ENCODE peak calls at places on chromosomes 16 and 17, in eight cellular contexts. One of them, this sample, is unnamed.

GRCh38 chr16:19299565-19299964 is 14.0 kb downstream of the CLEC19A start:
- DNase-seq in spleen: no peak
- DNase-seq in mesenchymal stem cell: no peak
- DNase-seq in mucosa of descending colon: no peak
- DNase-seq in HAP-1: no peak
- DNase-seq in fibroblast of the aortic adventitia: no peak
- DNase-seq in IMR-90: no peak
- DNase-seq in CD4-positive, CD25-positive, alpha-beta regulatory T cell: no peak
- DNase-seq in this sample: no peak

GRCh38 chr17:81735181-81736102 is 23.4 kb downstream of the SLC25A10 start:
- DNase-seq in HAP-1: no peak
- DNase-seq in mucosa of descending colon: peak; percentile 75
- DNase-seq in mesenchymal stem cell: peak; percentile 45
- DNase-seq in CD4-positive, CD25-positive, alpha-beta regulatory T cell: no peak
- DNase-seq in IMR-90: peak; percentile 33
- DNase-seq in spleen: peak; percentile 87
- DNase-seq in fibroblast of the aortic adventitia: peak; percentile 52
- DNase-seq in this sample: no peak

GRCh38 chr16:9135797-9136196 is 44.4 kb downstream of the HAPSTR1 start:
- DNase-seq in fibroblast of the aortic adventitia: no peak
- DNase-seq in CD4-positive, CD25-positive, alpha-beta regulatory T cell: no peak
- DNase-seq in mucosa of descending colon: no peak
- DNase-seq in IMR-90: no peak
- DNase-seq in mesenchymal stem cell: no peak
- DNase-seq in spleen: peak; percentile 76
- DNase-seq in HAP-1: no peak
- DNase-seq in this sample: no peak

GRCh38 chr16:53945996-53946395 is 242.0 kb downstream of the FTO start:
- DNase-seq in HAP-1: peak; percentile 50
- DNase-seq in CD4-positive, CD25-positive, alpha-beta regulatory T cell: no peak
- DNase-seq in mucosa of descending colon: no peak
- DNase-seq in IMR-90: peak; percentile 64
- DNase-seq in spleen: no peak
- DNase-seq in fibroblast of the aortic adventitia: peak; percentile 77
- DNase-seq in mesenchymal stem cell: peak; percentile 68
- DNase-seq in this sample: peak; percentile 25

GRCh38 chr16:5007256-5007655 is 26.5 kb downstream of the NAGPA start:
- DNase-seq in spleen: no peak
- DNase-seq in fibroblast of the aortic adventitia: no peak
- DNase-seq in IMR-90: no peak
- DNase-seq in mucosa of descending colon: no peak
- DNase-seq in mesenchymal stem cell: no peak
- DNase-seq in CD4-positive, CD25-positive, alpha-beta regulatory T cell: no peak
- DNase-seq in HAP-1: no peak
- DNase-seq in this sample: no peak

GRCh38 chr17:57954421-57955182 is 610 bp downstream of the CUEDC1 start:
- DNase-seq in HAP-1: peak; percentile 86
- DNase-seq in spleen: peak; percentile 79
- DNase-seq in mucosa of descending colon: peak; percentile 77
- DNase-seq in IMR-90: peak; percentile 46
- DNase-seq in mesenchymal stem cell: peak; percentile 74
- DNase-seq in CD4-positive, CD25-positive, alpha-beta regulatory T cell: no peak
- DNase-seq in fibroblast of the aortic adventitia: peak; percentile 65
- DNase-seq in this sample: no peak

GRCh38 chr17:19769946-19770652 is 22.0 kb upstream of the ALDH3A1 start:
- DNase-seq in fibroblast of the aortic adventitia: peak; percentile 54
- DNase-seq in CD4-positive, CD25-positive, alpha-beta regulatory T cell: no peak
- DNase-seq in HAP-1: no peak
- DNase-seq in mucosa of descending colon: no peak
- DNase-seq in mesenchymal stem cell: peak; percentile 56
- DNase-seq in IMR-90: peak; percentile 70
- DNase-seq in spleen: no peak
- DNase-seq in this sample: no peak

GRCh38 chr17:19787733-19788357 is 39.7 kb upstream of the ALDH3A1 start:
- DNase-seq in HAP-1: no peak
- DNase-seq in mucosa of descending colon: no peak
- DNase-seq in spleen: no peak
- DNase-seq in mesenchymal stem cell: no peak
- DNase-seq in CD4-positive, CD25-positive, alpha-beta regulatory T cell: no peak
- DNase-seq in IMR-90: peak; percentile 6
- DNase-seq in fibroblast of the aortic adventitia: no peak
- DNase-seq in this sample: no peak

GRCh38 chr17:51508048-51508447 is 247.7 kb downstream of the UTP18 start:
- DNase-seq in CD4-positive, CD25-positive, alpha-beta regulatory T cell: no peak
- DNase-seq in mucosa of descending colon: no peak
- DNase-seq in spleen: no peak
- DNase-seq in IMR-90: no peak
- DNase-seq in HAP-1: no peak
- DNase-seq in mesenchymal stem cell: no peak
- DNase-seq in fibroblast of the aortic adventitia: no peak
- DNase-seq in this sample: no peak

GRCh38 chr17:79852748-79853147 is 13.5 kb upstream of the CBX4 start:
- DNase-seq in mucosa of descending colon: no peak
- DNase-seq in IMR-90: peak; percentile 52
- DNase-seq in spleen: no peak
- DNase-seq in mesenchymal stem cell: peak; percentile 67
- DNase-seq in CD4-positive, CD25-positive, alpha-beta regulatory T cell: no peak
- DNase-seq in fibroblast of the aortic adventitia: peak; percentile 69
- DNase-seq in HAP-1: no peak
- DNase-seq in this sample: no peak

GRCh38 chr17:5785343-5785742 is 201.0 kb upstream of the NLRP1 start:
- DNase-seq in mesenchymal stem cell: peak; percentile 73
- DNase-seq in fibroblast of the aortic adventitia: peak; percentile 19
- DNase-seq in spleen: no peak
- DNase-seq in CD4-positive, CD25-positive, alpha-beta regulatory T cell: no peak
- DNase-seq in HAP-1: no peak
- DNase-seq in mucosa of descending colon: no peak
- DNase-seq in IMR-90: peak; percentile 76
- DNase-seq in this sample: no peak

GRCh38 chr16:57892041-57892440 is 78.9 kb downstream of the CNGB1 start:
- DNase-seq in CD4-positive, CD25-positive, alpha-beta regulatory T cell: no peak
- DNase-seq in fibroblast of the aortic adventitia: peak; percentile 74
- DNase-seq in HAP-1: no peak
- DNase-seq in mesenchymal stem cell: peak; percentile 21
- DNase-seq in IMR-90: peak; percentile 69
- DNase-seq in mucosa of descending colon: no peak
- DNase-seq in spleen: no peak
- DNase-seq in this sample: no peak

GRCh38 chr16:14011006-14011405 is 60.1 kb upstream of the MRTFB start:
- DNase-seq in IMR-90: no peak
- DNase-seq in mesenchymal stem cell: no peak
- DNase-seq in CD4-positive, CD25-positive, alpha-beta regulatory T cell: no peak
- DNase-seq in mucosa of descending colon: no peak
- DNase-seq in fibroblast of the aortic adventitia: no peak
- DNase-seq in HAP-1: no peak
- DNase-seq in spleen: no peak
- DNase-seq in this sample: no peak

GRCh38 chr16:14004719-14005315 is 66.3 kb upstream of the MRTFB start:
- DNase-seq in HAP-1: no peak
- DNase-seq in mucosa of descending colon: no peak
- DNase-seq in spleen: no peak
- DNase-seq in CD4-positive, CD25-positive, alpha-beta regulatory T cell: no peak
- DNase-seq in fibroblast of the aortic adventitia: no peak
- DNase-seq in IMR-90: no peak
- DNase-seq in mesenchymal stem cell: no peak
- DNase-seq in this sample: no peak

GRCh38 chr16:14005335-14005734 is 65.8 kb upstream of the MRTFB start:
- DNase-seq in CD4-positive, CD25-positive, alpha-beta regulatory T cell: no peak
- DNase-seq in fibroblast of the aortic adventitia: no peak
- DNase-seq in mesenchymal stem cell: no peak
- DNase-seq in IMR-90: no peak
- DNase-seq in spleen: no peak
- DNase-seq in HAP-1: no peak
- DNase-seq in mucosa of descending colon: no peak
- DNase-seq in this sample: no peak

GRCh38 chr16:14004031-14004718 is 66.9 kb upstream of the MRTFB start:
- DNase-seq in spleen: no peak
- DNase-seq in fibroblast of the aortic adventitia: no peak
- DNase-seq in IMR-90: no peak
- DNase-seq in HAP-1: no peak
- DNase-seq in mucosa of descending colon: no peak
- DNase-seq in mesenchymal stem cell: no peak
- DNase-seq in CD4-positive, CD25-positive, alpha-beta regulatory T cell: no peak
- DNase-seq in this sample: no peak

GRCh38 chr16:14007460-14007859 is 63.7 kb upstream of the MRTFB start:
- DNase-seq in spleen: no peak
- DNase-seq in IMR-90: peak; percentile 92
- DNase-seq in HAP-1: no peak
- DNase-seq in mucosa of descending colon: no peak
- DNase-seq in mesenchymal stem cell: no peak
- DNase-seq in CD4-positive, CD25-positive, alpha-beta regulatory T cell: no peak
- DNase-seq in fibroblast of the aortic adventitia: peak; percentile 60
- DNase-seq in this sample: no peak
- H3K4me3 ChIP-seq in spleen: no peak overlapping the region
- H3K4me3 ChIP-seq in IMR-90: no peak overlapping the region
- H3K4me3 ChIP-seq in HAP-1: no peak overlapping the region
- H3K4me3 ChIP-seq in mucosa of descending colon: no peak overlapping the region
- H3K4me3 ChIP-seq in mesenchymal stem cell: no peak overlapping the region
- H3K4me3 ChIP-seq in CD4-positive, CD25-positive, alpha-beta regulatory T cell: no peak overlapping the region
- H3K4me3 ChIP-seq in fibroblast of the aortic adventitia: no peak overlapping the region
- H3K4me3 ChIP-seq in this sample: no peak overlapping the region

GRCh38 chr16:68909099-68909733 is 65.9 kb downstream of the TANGO6 start:
- DNase-seq in IMR-90: peak; percentile 55
- DNase-seq in HAP-1: no peak
- DNase-seq in mucosa of descending colon: no peak
- DNase-seq in spleen: no peak
- DNase-seq in mesenchymal stem cell: peak; percentile 19
- DNase-seq in CD4-positive, CD25-positive, alpha-beta regulatory T cell: no peak
- DNase-seq in fibroblast of the aortic adventitia: no peak
- DNase-seq in this sample: no peak

GRCh38 chr16:68902376-68903345 is 59.3 kb downstream of the TANGO6 start:
- DNase-seq in spleen: no peak
- DNase-seq in IMR-90: peak; percentile 63
- DNase-seq in mesenchymal stem cell: peak; percentile 48
- DNase-seq in fibroblast of the aortic adventitia: peak; percentile 74
- DNase-seq in mucosa of descending colon: no peak
- DNase-seq in HAP-1: peak; percentile 42
- DNase-seq in CD4-positive, CD25-positive, alpha-beta regulatory T cell: no peak
- DNase-seq in this sample: peak; percentile 55

GRCh38 chr16:68908000-68908313 is 64.6 kb downstream of the TANGO6 start:
- DNase-seq in fibroblast of the aortic adventitia: no peak
- DNase-seq in CD4-positive, CD25-positive, alpha-beta regulatory T cell: no peak
- DNase-seq in spleen: no peak
- DNase-seq in IMR-90: peak; percentile 42
- DNase-seq in mesenchymal stem cell: peak; percentile 25
- DNase-seq in mucosa of descending colon: no peak
- DNase-seq in HAP-1: no peak
- DNase-seq in this sample: no peak

GRCh38 chr16:68910051-68910450 is 66.7 kb downstream of the TANGO6 start:
- DNase-seq in CD4-positive, CD25-positive, alpha-beta regulatory T cell: no peak
- DNase-seq in mesenchymal stem cell: no peak
- DNase-seq in spleen: no peak
- DNase-seq in mucosa of descending colon: no peak
- DNase-seq in HAP-1: no peak
- DNase-seq in fibroblast of the aortic adventitia: no peak
- DNase-seq in IMR-90: no peak
- DNase-seq in this sample: no peak

GRCh38 chr16:68907297-68907999 is 64.1 kb downstream of the TANGO6 start:
- DNase-seq in spleen: no peak
- DNase-seq in mucosa of descending colon: no peak
- DNase-seq in CD4-positive, CD25-positive, alpha-beta regulatory T cell: no peak
- DNase-seq in IMR-90: no peak
- DNase-seq in HAP-1: peak; percentile 80
- DNase-seq in fibroblast of the aortic adventitia: no peak
- DNase-seq in mesenchymal stem cell: no peak
- DNase-seq in this sample: no peak
- H3K4me3 ChIP-seq in spleen: no peak overlapping the region
- H3K4me3 ChIP-seq in mucosa of descending colon: no peak overlapping the region
- H3K4me3 ChIP-seq in CD4-positive, CD25-positive, alpha-beta regulatory T cell: no peak overlapping the region
- H3K4me3 ChIP-seq in IMR-90: no peak overlapping the region
- H3K4me3 ChIP-seq in HAP-1: no peak overlapping the region
- H3K4me3 ChIP-seq in fibroblast of the aortic adventitia: no peak overlapping the region
- H3K4me3 ChIP-seq in mesenchymal stem cell: no peak overlapping the region
- H3K4me3 ChIP-seq in this sample: no peak overlapping the region

GRCh38 chr17:39754958-39755549 is 17.3 kb downstream of the GRB7 start:
- DNase-seq in mesenchymal stem cell: no peak
- DNase-seq in HAP-1: no peak
- DNase-seq in mucosa of descending colon: no peak
- DNase-seq in CD4-positive, CD25-positive, alpha-beta regulatory T cell: no peak
- DNase-seq in spleen: peak; percentile 83
- DNase-seq in fibroblast of the aortic adventitia: no peak
- DNase-seq in IMR-90: no peak
- DNase-seq in this sample: no peak
- H3K4me3 ChIP-seq in mesenchymal stem cell: peak overlapping the region; percentile 60
- H3K4me3 ChIP-seq in HAP-1: peak overlapping the region; percentile 40
- H3K4me3 ChIP-seq in mucosa of descending colon: peak overlapping the region; percentile 42
- H3K4me3 ChIP-seq in CD4-positive, CD25-positive, alpha-beta regulatory T cell: peak overlapping the region; percentile 42
- H3K4me3 ChIP-seq in spleen: peak overlapping the region; percentile 60
- H3K4me3 ChIP-seq in fibroblast of the aortic adventitia: peak overlapping the region; percentile 70
- H3K4me3 ChIP-seq in IMR-90: peak overlapping the region; percentile 76
- H3K4me3 ChIP-seq in this sample: peak overlapping the region; percentile 51

DNA sequence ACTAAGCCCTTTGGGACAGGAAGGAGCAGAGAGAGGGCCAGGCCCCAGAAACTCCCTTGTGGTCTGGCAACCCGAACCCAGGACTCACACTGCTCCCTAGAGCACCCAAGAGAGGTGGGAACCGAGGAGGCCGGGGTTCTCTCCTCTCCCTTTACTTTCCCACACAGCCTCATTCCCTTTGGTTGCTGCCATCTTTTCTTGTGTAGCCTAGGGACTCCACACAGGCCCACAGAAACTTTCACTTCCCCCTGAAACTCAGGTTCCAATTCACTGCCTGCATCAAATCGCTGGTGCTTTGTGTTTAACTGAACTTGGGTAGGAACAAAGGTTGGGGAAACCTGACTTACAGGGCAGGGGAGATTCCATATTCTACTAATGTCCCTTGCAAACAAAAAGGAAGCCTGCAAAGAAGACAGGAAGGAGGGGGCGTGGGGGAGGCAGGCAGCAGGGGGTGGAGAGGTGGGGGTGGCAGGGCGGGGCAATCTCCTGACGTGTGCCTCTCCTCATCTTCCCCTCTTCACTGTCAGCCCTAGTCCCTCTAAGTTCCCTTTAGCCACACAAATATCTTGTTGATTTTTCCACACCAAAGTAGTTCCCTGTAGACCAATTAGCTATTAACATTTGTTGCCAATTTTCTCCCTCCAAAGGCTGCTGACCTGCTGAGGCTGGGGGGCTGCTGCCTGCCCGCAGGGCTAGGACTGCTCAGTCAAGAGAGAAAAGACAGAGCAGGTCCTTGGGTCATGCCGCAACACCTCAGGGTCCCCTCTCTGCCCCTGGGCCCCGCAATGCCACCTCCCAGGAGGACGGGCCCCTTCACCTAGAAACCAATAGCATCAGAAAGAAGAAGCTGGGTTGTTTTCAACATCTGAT is 8.0 kb downstream of the ST3GAL2 start:
- DNase-seq in mucosa of descending colon: no peak
- DNase-seq in spleen: peak; percentile 87
- DNase-seq in IMR-90: peak; percentile 24
- DNase-seq in mesenchymal stem cell: peak; percentile 55
- DNase-seq in fibroblast of the aortic adventitia: no peak
- DNase-seq in CD4-positive, CD25-positive, alpha-beta regulatory T cell: peak; percentile 47
- DNase-seq in HAP-1: no peak
- DNase-seq in this sample: no peak
- H3K4me3 ChIP-seq in mucosa of descending colon: no peak overlapping the region
- H3K4me3 ChIP-seq in spleen: no peak overlapping the region
- H3K4me3 ChIP-seq in IMR-90: no peak overlapping the region
- H3K4me3 ChIP-seq in mesenchymal stem cell: no peak overlapping the region
- H3K4me3 ChIP-seq in fibroblast of the aortic adventitia: no peak overlapping the region
- H3K4me3 ChIP-seq in CD4-positive, CD25-positive, alpha-beta regulatory T cell: peak overlapping the region; percentile 59
- H3K4me3 ChIP-seq in HAP-1: no peak overlapping the region
- H3K4me3 ChIP-seq in this sample: no peak overlapping the region